ENCODE peak calls at places on chromosomes 12 and 14, in seven cellular contexts. M, S, F, W, I, H and C are unnamed samples. For H3K27me3, the result is how much of the 10 kb centered on the place peaks cover.

GRCh38 chr14:55979096-55979495 is 139.1 kb upstream of the PELI2 start:
- DNase-seq in W (no peak), M (no peak), I (no peak), H (no peak), S (no peak), F (no peak), C (no peak)

GRCh38 chr14:62002636-62003035 is 240.4 kb downstream of the SNAPC1 start:
- DNase-seq in F (no peak), I (no peak), H (no peak), W (no peak), S (no peak), M (no peak), C (no peak)

GRCh38 chr14:67819563-67820411 is at the start of gene RAD51B:
- DNase-seq in F (peak), M (peak), I (peak), S (peak), W (peak), H (peak), C (peak)

GRCh38 chr14:104355949-104356737 is 217.8 kb downstream of the KIF26A start:
- DNase-seq in M (no peak), W (no peak), I (no peak), H (no peak), S (peak), F (no peak), C (no peak)

GRCh38 chr12:66692170-66692569 is 13.3 kb upstream of the GRIP1 start:
- DNase-seq in F (no peak), I (no peak), S (no peak), M (no peak), H (no peak), W (no peak), C (no peak)

GRCh38 chr14:89027097-89027740 is 202.8 kb downstream of the TTC8 start:
- DNase-seq in H (peak), W (peak), I (no peak), S (no peak), F (peak), M (peak), C (no peak)

GRCh38 chr14:89202413-89202812 is 214.6 kb downstream of the FOXN3 start:
- DNase-seq in S (no peak), I (no peak), W (no peak), H (no peak), F (no peak), M (no peak), C (no peak)

GRCh38 chr14:70052990-70053389 is 135.8 kb downstream of the SLC8A3 start:
- DNase-seq in F (no peak), S (no peak), H (peak), W (peak), I (no peak), M (no peak), C (no peak)

GRCh38 chr14:74940956-74941565 is 14.3 kb downstream of the PGF start:
- DNase-seq in S (no peak), F (no peak), W (no peak), H (no peak), I (no peak), M (no peak), C (no peak)

GRCh38 chr12:58712981-58713380 is 207.3 kb downstream of the LRIG3 start:
- DNase-seq in W (no peak), I (no peak), F (no peak), M (no peak), S (no peak), H (no peak), C (no peak)

GRCh38 chr12:2891240-2892053 is 756 bp downstream of the TULP3 start:
- DNase-seq in W (no peak), S (peak), F (no peak), H (peak), I (no peak), M (no peak), C (peak)

GRCh38 chr12:53757095-53757770 is 5.5 kb upstream of the CISTR start:
- DNase-seq in S (peak), H (peak), I (no peak), W (peak), F (peak), M (peak), C (peak)
- H3K27me3 ChIP-seq in S (half or more), H (under half), I (under half), W (under half), F (half or more), M (under half), C (half or more)

GRCh38 chr14:79137836-79138235 is 967.7 kb downstream of the NRXN3 start:
- DNase-seq in F (no peak), I (no peak), W (no peak), S (no peak), M (no peak), H (no peak), C (no peak)

GRCh38 chr14:79134346-79134745 is 964.2 kb downstream of the NRXN3 start:
- DNase-seq in I (no peak), H (no peak), F (no peak), M (no peak), S (no peak), W (no peak), C (no peak)

GRCh38 chr14:79136437-79137430 is 966.6 kb downstream of the NRXN3 start:
- DNase-seq in M (no peak), I (no peak), F (no peak), H (no peak), S (no peak), W (no peak), C (no peak)
- TF ChIP-seq YY1 in M (no peak), I (no peak), F (no peak), H (no peak), S (no peak), W (no peak), C (no peak)

DNA sequence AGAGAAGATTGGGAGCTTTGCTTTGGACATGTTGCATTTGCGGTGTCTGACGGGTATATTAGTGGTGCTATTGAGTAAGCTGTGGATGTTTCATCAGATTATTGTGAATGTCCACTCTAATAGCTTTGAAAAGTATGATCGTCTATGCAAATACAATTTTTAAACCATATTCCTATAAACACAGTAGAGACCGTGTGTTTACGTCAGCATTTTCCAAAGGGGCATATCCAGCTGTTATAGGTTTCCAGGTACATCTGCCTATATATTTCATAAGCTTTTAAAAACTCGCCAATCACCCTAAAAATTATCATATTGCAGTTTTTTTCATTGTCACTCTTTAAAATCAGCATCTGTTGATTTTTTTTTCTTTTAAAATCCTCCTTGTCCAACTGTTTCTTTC is 91.7 kb downstream of the NKX2-1 start:
- DNase-seq in F (no peak), I (no peak), W (no peak), S (no peak), H (no peak), M (no peak), C (no peak)
- H3K27me3 ChIP-seq in F (under half), I (under half), W (under half), S (under half), H (under half), M (under half), C (under half)

DNA sequence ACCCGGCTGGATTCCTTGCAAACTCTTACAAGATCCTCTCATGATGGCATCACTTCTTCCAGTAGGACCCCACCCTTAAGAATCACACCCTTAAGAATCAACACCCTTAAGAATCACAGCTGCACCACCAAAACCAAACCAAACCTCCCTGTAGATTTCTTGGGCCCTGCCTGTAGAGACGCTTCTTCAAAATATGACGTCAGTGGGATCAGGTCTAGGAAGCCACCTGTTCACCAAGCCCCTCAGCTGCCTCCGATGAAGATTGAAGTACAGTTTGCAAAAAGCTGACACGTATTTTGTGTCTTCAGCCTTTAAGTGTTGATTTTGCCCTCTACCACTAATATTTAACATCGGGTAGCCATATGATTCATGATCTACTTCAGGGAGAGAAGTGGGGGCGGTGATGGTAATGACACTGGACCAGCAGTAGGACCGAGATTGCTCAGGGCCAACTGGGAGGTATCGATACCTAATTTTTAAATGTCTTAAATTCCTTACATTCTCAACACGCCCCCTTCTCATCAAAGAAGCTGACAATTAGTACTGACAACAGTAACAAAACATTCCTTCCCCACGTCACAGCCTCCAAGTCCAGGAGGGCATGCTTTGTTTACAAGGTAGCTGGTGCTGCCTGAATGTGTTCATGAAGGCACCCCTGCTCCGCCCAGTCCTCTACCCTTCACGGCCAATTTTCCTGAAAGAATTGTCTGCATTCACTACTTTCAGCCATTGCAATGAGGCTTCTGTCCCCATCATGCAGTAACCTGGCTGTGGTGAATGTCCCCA is 57.2 kb downstream of the ESRRB start:
- DNase-seq in F (no peak), S (no peak), M (no peak), I (no peak), W (no peak), H (no peak), C (no peak)
- TF ChIP-seq YY1 in F (no peak), S (no peak), M (no peak), I (no peak), W (no peak), H (no peak), C (no peak)

GRCh38 chr12:49969027-49969426 is 3.7 kb upstream of the AQP6 start:
- DNase-seq in S (peak), I (no peak), W (no peak), F (no peak), M (no peak), H (no peak), C (no peak)
- H3K27me3 ChIP-seq in S (under half), I (under half), W (under half), F (half or more), M (under half), H (under half), C (under half)

GRCh38 chr12:14289596-14289995 is 75.9 kb upstream of the ATF7IP start:
- DNase-seq in M (no peak), F (no peak), S (no peak), I (no peak), W (no peak), H (no peak), C (no peak)
- TF ChIP-seq YY1 in M (no peak), F (no peak), S (no peak), I (no peak), W (no peak), H (no peak), C (no peak)

GRCh38 chr12:52543985-52544888 is 8.7 kb downstream of the KRT71 start:
- DNase-seq in I (no peak), F (peak), W (no peak), M (no peak), H (no peak), S (no peak), C (no peak)
- H3K27me3 ChIP-seq in I (under half), F (under half), W (under half), M (under half), H (under half), S (under half), C (under half)

GRCh38 chr12:105983622-105984325 is 155.0 kb downstream of the NUAK1 start:
- DNase-seq in W (no peak), H (no peak), I (no peak), F (no peak), S (no peak), M (no peak), C (no peak)
- TF ChIP-seq YY1 in W (no peak), H (no peak), I (no peak), F (no peak), S (no peak), M (no peak), C (no peak)